ENCODE peak calls at places on chromosomes 1 and 21, in five cellular contexts. A, Y, P, B and R are unnamed samples.

GRCh38 chr1:5969168-5969567 is 23.1 kb downstream of the NPHP4 start:
- DNase-seq in A (no peak), Y (no peak), P (no peak), B (no peak), R (no peak)

GRCh38 chr1:59292557-59292956 is 4.3 kb upstream of the FGGY start:
- DNase-seq in A (peak; percentile 40), Y (peak; percentile 95), P (no peak), B (no peak), R (no peak)

GRCh38 chr1:155062151-155062686 is 1.3 kb upstream of the EFNA4 start:
- DNase-seq in A (no peak), Y (no peak), P (no peak), B (no peak), R (peak; percentile 84)

GRCh38 chr1:44283524-44284173 is 70.4 kb downstream of the DMAP1 start:
- DNase-seq in A (peak; percentile 48), Y (no peak), P (no peak), B (no peak), R (no peak)

GRCh38 chr1:165408518-165408917 is 36.4 kb downstream of the RXRG start:
- DNase-seq in A (no peak), Y (peak; percentile 30), P (peak; percentile 6), B (no peak), R (no peak)

GRCh38 chr1:180468311-180468710 is 34.1 kb downstream of the ACBD6 start:
- DNase-seq in A (no peak), Y (no peak), P (no peak), B (no peak), R (no peak)

GRCh38 chr1:159823401-159823800 is 3.3 kb upstream of the SLAMF8 start:
- DNase-seq in A (no peak), Y (no peak), P (no peak), B (no peak), R (no peak)

GRCh38 chr1:192489046-192489445 is 86.5 kb upstream of the RGS1 start:
- DNase-seq in A (no peak), Y (no peak), P (peak; percentile 65), B (no peak), R (no peak)

GRCh38 chr1:153866045-153866850 is 56.5 kb downstream of the GATAD2B start:
- DNase-seq in A (no peak), Y (peak; percentile 72), P (peak; percentile 52), B (no peak), R (no peak)

GRCh38 chr1:40633563-40634376 is 31.7 kb downstream of the RIMS3 start:
- DNase-seq in A (no peak), Y (peak; percentile 26), P (no peak), B (no peak), R (no peak)

GRCh38 chr1:160665330-160666078 is 18.7 kb upstream of the SLAMF1 start:
- DNase-seq in A (peak; percentile 71), Y (peak; percentile 28), P (no peak), B (no peak), R (peak; percentile 85)

GRCh38 chr21:40054403-40054802 is 187.2 kb downstream of the PCP4 start:
- DNase-seq in A (no peak), Y (no peak), P (peak; percentile 36), B (no peak), R (no peak)

GRCh38 chr1:81584398-81584797 is 216.3 kb upstream of the ADGRL2 start:
- DNase-seq in A (no peak), Y (peak; percentile 7), P (no peak), B (no peak), R (no peak)

GRCh38 chr1:109881906-109882287 is 28.8 kb upstream of the CSF1 start:
- DNase-seq in A (no peak), Y (no peak), P (no peak), B (no peak), R (no peak)

GRCh38 chr1:55367273-55367672 is 152.1 kb upstream of the USP24 start:
- DNase-seq in A (no peak), Y (no peak), P (no peak), B (no peak), R (no peak)

GRCh38 chr1:19477284-19478240 is 7.8 kb downstream of the CAPZB start:
- DNase-seq in A (no peak), Y (peak; percentile 69), P (no peak), B (no peak), R (peak; percentile 88)

GRCh38 chr21:14545906-14546480 is at the start of gene SAMSN1:
- DNase-seq in A (peak; percentile 28), Y (peak; percentile 45), P (no peak), B (peak; percentile 37), R (peak; percentile 84)

GRCh38 chr1:84698151-84698651 is 7.9 kb upstream of the SSX2IP start:
- DNase-seq in A (no peak), Y (peak; percentile 82), P (peak; percentile 91), B (no peak), R (no peak)

GRCh38 chr1:34905098-34905459 is 24.4 kb downstream of the DLGAP3 start:
- DNase-seq in A (no peak), Y (no peak), P (no peak), B (no peak), R (no peak)

GRCh38 chr1:24641646-24642151 is 1.4 kb upstream of the SRRM1 start:
- DNase-seq in A (peak; percentile 51), Y (peak; percentile 41), P (peak; percentile 32), B (no peak), R (peak; percentile 85)

GRCh38 chr21:42171091-42172053 is 47.6 kb upstream of the ABCG1 start:
- DNase-seq in A (no peak), Y (no peak), P (no peak), B (no peak), R (no peak)

GRCh38 chr1:40955266-40955665 is 24.2 kb upstream of the CTPS1 start:
- DNase-seq in A (no peak), Y (no peak), P (no peak), B (no peak), R (no peak)

GRCh38 chr1:59638172-59638800 is 176.5 kb upstream of the HOOK1 start:
- DNase-seq in A (no peak), Y (peak; percentile 85), P (peak; percentile 79), B (no peak), R (no peak)

GRCh38 chr1:112011231-112011630 is 21.8 kb upstream of the KCND3 start:
- DNase-seq in A (no peak), Y (no peak), P (peak; percentile 67), B (no peak), R (no peak)

GRCh38 chr1:146032613-146033219 is 11.2 kb upstream of the HJV start:
- DNase-seq in A (no peak), Y (peak; percentile 78), P (peak; percentile 36), B (no peak), R (no peak)

GRCh38 chr1:3803905-3804626 is 7.8 kb upstream of the LRRC47 start:
- DNase-seq in A (no peak), Y (no peak), P (peak; percentile 29), B (no peak), R (no peak)

GRCh38 chr1:44693900-44694299 is 19.4 kb downstream of the ARMH1 start:
- DNase-seq in A (no peak), Y (no peak), P (no peak), B (no peak), R (no peak)

GRCh38 chr1:233261206-233261605 is 34.3 kb downstream of the PCNX2 start:
- DNase-seq in A (no peak), Y (no peak), P (no peak), B (no peak), R (no peak)

GRCh38 chr1:168760241-168760640 is 31.2 kb upstream of the DPT start:
- DNase-seq in A (no peak), Y (no peak), P (no peak), B (no peak), R (no peak)

GRCh38 chr1:53524428-53525400 is 65.5 kb downstream of the DMRTB1 start:
- DNase-seq in A (no peak), Y (peak; percentile 23), P (no peak), B (no peak), R (no peak)

GRCh38 chr1:186925881-186926676 is 97.3 kb downstream of the PLA2G4A start:
- DNase-seq in A (no peak), Y (peak; percentile 52), P (no peak), B (no peak), R (no peak)

GRCh38 chr1:17244826-17245740 is 3.8 kb upstream of the PADI3 start:
- DNase-seq in A (peak; percentile 43), Y (no peak), P (no peak), B (no peak), R (no peak)

GRCh38 chr1:85280636-85281035 is 4.2 kb upstream of the BCL10 start:
- DNase-seq in A (no peak), Y (no peak), P (peak; percentile 20), B (no peak), R (no peak)

GRCh38 chr1:8822383-8823294 is 5.2 kb upstream of the RERE start:
- DNase-seq in A (no peak), Y (peak; percentile 85), P (peak; percentile 82), B (no peak), R (no peak)

GRCh38 chr1:179586107-179586823 is 5.4 kb upstream of the TDRD5 start:
- DNase-seq in A (peak; percentile 35), Y (peak; percentile 38), P (peak; percentile 42), B (no peak), R (no peak)

GRCh38 chr1:173134800-173135199 is 72.3 kb downstream of the TNFSF4 start:
- DNase-seq in A (no peak), Y (no peak), P (peak; percentile 67), B (no peak), R (no peak)

GRCh38 chr1:2529776-2530500 is at the start of gene HES5:
- DNase-seq in A (no peak), Y (no peak), P (no peak), B (no peak), R (no peak)
- H3K4me3 ChIP-seq in A (peak within 1 kb of the TSS; percentile 28), Y (no peak within 1 kb of the TSS), P (no peak within 1 kb of the TSS), B (peak within 1 kb of the TSS; percentile 48), R (no peak within 1 kb of the TSS)

GRCh38 chr1:201941420-201942128 is 4.8 kb downstream of the LMOD1 start:
- DNase-seq in A (no peak), Y (peak; percentile 12), P (no peak), B (no peak), R (no peak)
- H3K4me3 ChIP-seq in A (no peak overlapping the region), Y (no peak overlapping the region), P (no peak overlapping the region), B (no peak overlapping the region), R (no peak overlapping the region)

DNA sequence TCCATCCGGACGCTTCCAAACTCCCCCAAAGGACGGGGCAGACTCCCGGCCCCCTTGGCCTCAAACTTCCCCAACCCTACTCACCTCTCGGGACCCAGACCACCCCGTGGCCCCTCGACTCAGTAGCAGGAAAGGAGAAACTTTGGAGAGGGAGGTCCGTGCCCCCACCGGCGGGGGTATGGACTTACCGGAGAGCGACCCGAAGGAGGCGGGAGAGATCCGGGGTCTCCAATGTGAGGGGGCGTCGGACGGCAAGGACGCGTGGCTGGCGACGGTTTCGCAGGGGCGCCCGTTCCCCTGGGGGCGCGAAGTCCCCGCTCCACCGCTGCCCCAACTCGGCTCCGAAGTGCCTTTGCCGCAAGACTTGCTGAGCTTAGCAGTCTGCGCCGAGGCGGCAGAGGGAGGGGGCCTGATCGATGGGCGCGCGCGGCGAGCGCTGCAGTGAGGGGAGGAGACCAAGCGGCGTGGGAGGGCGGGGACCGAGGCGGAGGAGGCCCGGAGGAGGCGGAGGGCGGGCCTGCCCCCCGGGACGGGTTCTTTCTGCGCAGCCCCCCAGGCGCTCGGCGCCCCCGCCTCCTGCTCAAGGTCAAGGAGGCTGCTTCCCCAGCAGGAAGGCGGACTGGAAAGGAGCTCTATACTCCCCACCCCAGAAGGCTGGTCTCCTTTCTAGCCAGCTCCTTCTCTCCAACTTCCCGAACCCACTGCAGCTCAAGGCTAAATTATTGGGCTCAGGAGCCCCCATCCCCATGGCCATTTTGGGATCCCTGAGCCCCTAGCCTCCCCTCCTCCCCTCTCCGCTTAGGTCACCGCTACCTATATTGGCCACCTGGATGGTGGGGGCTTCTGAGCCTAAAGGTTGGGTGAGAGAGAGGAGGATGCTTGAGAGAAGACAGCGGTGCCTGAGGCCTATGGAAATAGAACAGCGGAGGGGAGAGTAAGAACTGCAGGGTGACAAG is at the start of gene SYT2:
- DNase-seq in A (peak; percentile 47), Y (peak; percentile 25), P (peak; percentile 31), B (no peak), R (peak; percentile 75)
- H3K4me3 ChIP-seq in A (no peak within 1 kb of the TSS), Y (peak within 1 kb of the TSS; percentile 23), P (no peak within 1 kb of the TSS), B (no peak within 1 kb of the TSS), R (peak within 1 kb of the TSS; percentile 28)

GRCh38 chr1:48619529-48619928 is 147.5 kb upstream of the SPATA6 start:
- DNase-seq in A (no peak), Y (no peak), P (peak; percentile 22), B (no peak), R (no peak)
- H3K4me3 ChIP-seq in A (no peak overlapping the region), Y (no peak overlapping the region), P (no peak overlapping the region), B (no peak overlapping the region), R (no peak overlapping the region)